ENCODE peak calls at places on chromosomes 12 and 14, in six cellular contexts. Z, P, R, Q, G and W are unnamed samples.

GRCh38 chr14:105336477-105337287 is 22.1 kb downstream of the PACS2 start:
- DNase-seq in G (no peak), Z (no peak), Q (no peak), P (no peak), R (no peak), W (no peak)

GRCh38 chr12:132284071-132284492 is 45.3 kb downstream of the GALNT9 start:
- DNase-seq in G (no peak), R (no peak), Q (no peak), P (peak), Z (no peak), W (no peak)

GRCh38 chr14:92489394-92490238 is 24.0 kb upstream of the RIN3 start:
- DNase-seq in Q (no peak), G (no peak), P (no peak), R (no peak), Z (no peak), W (no peak)

GRCh38 chr12:124512667-124513296 is 54.6 kb downstream of the NCOR2 start:
- DNase-seq in R (peak), Z (no peak), G (peak), Q (peak), P (peak), W (no peak)

GRCh38 chr12:63007726-63008125 is 72.8 kb upstream of the PPM1H start:
- DNase-seq in R (no peak), Q (no peak), Z (no peak), P (no peak), G (no peak), W (no peak)

GRCh38 chr12:88691811-88692210 is 111.5 kb upstream of the KITLG start:
- DNase-seq in G (no peak), Q (no peak), P (peak), Z (no peak), R (no peak), W (no peak)

GRCh38 chr12:123085730-123086487 is 65.0 kb downstream of the PITPNM2 start:
- DNase-seq in G (peak), P (no peak), Z (no peak), Q (no peak), R (no peak), W (no peak)

GRCh38 chr12:44307506-44308168 is 471.8 kb downstream of the TMEM117 start:
- DNase-seq in R (no peak), P (no peak), G (no peak), Q (no peak), Z (no peak), W (no peak)

GRCh38 chr14:74867673-74868072 is 8.3 kb downstream of the PROX2 start:
- DNase-seq in R (no peak), Z (no peak), G (peak), P (no peak), Q (no peak), W (no peak)

GRCh38 chr12:19402743-19403400 is 36.4 kb upstream of the AEBP2 start:
- DNase-seq in Z (no peak), P (no peak), G (no peak), R (no peak), Q (no peak), W (no peak)

GRCh38 chr14:105492966-105493871 is 2.2 kb downstream of the TEDC1 start:
- DNase-seq in P (no peak), Q (no peak), R (no peak), Z (no peak), G (no peak), W (no peak)

GRCh38 chr12:39912211-39912980 is 193.5 kb downstream of the SLC2A13 start:
- DNase-seq in P (no peak), R (no peak), Z (no peak), Q (no peak), G (no peak), W (no peak)

GRCh38 chr12:93812616-93813015 is 135.4 kb downstream of the CRADD start:
- DNase-seq in G (no peak), P (peak), Z (no peak), R (no peak), Q (no peak), W (no peak)
- TF ChIP-seq CTCF in G (no peak), P (no peak), Z (no peak), R (no peak), Q (no peak), W (no peak)

GRCh38 chr14:102418853-102419240 is 56.1 kb downstream of the TECPR2 start:
- DNase-seq in Q (no peak), Z (no peak), G (no peak), R (no peak), P (no peak), W (no peak)

GRCh38 chr14:102417646-102418045 is 54.9 kb downstream of the TECPR2 start:
- DNase-seq in Z (no peak), P (no peak), Q (no peak), G (no peak), R (no peak), W (peak)

GRCh38 chr14:102418169-102418852 is 55.6 kb downstream of the TECPR2 start:
- DNase-seq in Z (no peak), P (no peak), Q (no peak), R (no peak), G (no peak), W (no peak)

GRCh38 chr14:102415671-102416070 is 52.9 kb downstream of the TECPR2 start:
- DNase-seq in Q (no peak), Z (no peak), R (no peak), G (no peak), P (no peak), W (no peak)

GRCh38 chr14:102417118-102417517 is 54.4 kb downstream of the TECPR2 start:
- DNase-seq in R (no peak), Z (no peak), P (no peak), Q (no peak), G (no peak), W (peak)
- TF ChIP-seq CTCF in R (no peak), Z (no peak), P (no peak), Q (no peak), G (no peak), W (no peak)

DNA sequence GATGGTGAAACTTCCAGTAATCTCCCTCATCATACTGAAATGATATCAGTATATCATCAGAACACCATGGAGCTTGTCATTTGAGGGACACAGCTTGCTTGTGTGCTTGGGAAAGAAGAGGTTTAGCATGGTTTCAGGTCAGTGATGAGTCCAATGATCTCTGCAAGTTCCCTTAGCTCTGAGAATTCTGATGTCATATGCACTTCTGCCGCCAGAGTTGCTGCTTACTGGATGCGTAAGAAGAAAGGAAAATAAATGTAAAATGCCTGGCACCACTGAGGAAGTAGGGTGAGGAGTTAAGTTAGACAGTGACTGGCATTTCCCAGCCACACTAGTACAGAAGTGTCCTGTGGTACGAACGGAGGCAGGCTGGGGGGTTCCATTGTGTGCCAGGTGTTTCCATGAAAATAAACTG is 22.6 kb downstream of the PRKCH start:
- DNase-seq in G (no peak), Q (no peak), R (no peak), P (peak), Z (no peak), W (no peak)
- TF ChIP-seq CTCF in G (no peak), Q (no peak), R (no peak), P (no peak), Z (no peak), W (no peak)

GRCh38 chr12:52534482-52534881 is 14.3 kb upstream of the KRT5 start:
- DNase-seq in Z (no peak), G (no peak), R (no peak), Q (no peak), P (no peak), W (no peak)
- TF ChIP-seq CTCF in Z (no peak), G (no peak), R (no peak), Q (no peak), P (no peak), W (no peak)

DNA sequence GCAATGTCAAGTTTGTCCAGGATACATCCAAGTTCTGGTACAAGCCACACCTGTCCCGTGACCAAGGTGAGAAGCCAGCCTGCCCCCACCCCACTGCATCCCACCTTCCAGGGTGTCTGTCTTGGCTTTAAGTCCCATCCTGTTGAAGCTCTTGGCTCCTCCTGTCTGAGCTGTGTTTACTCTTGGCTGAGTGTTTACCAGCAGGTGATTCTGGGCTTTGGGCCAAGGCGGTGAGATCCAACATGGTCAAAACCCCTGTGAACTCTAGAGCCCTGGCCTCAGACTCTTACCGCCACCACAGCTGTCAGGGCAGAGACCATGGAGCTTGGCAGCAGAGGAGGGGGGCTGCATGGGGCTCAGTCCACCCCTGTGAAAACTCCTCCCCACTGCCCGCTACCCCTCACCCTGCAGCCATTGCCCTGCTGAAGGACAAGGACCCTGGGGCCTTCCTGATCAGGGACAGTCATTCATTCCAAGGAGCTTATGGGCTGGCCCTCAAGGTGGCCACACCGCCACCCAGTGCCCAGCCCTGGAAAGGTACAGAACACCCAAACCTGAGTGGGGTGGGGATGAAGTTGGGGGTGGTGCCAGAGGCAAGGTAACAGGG is 11.6 kb downstream of the TNS2 start:
- DNase-seq in G (no peak), Z (no peak), R (no peak), Q (no peak), P (no peak), W (no peak)
- TF ChIP-seq CTCF in G (no peak), Z (peak), R (no peak), Q (no peak), P (no peak), W (no peak)

DNA sequence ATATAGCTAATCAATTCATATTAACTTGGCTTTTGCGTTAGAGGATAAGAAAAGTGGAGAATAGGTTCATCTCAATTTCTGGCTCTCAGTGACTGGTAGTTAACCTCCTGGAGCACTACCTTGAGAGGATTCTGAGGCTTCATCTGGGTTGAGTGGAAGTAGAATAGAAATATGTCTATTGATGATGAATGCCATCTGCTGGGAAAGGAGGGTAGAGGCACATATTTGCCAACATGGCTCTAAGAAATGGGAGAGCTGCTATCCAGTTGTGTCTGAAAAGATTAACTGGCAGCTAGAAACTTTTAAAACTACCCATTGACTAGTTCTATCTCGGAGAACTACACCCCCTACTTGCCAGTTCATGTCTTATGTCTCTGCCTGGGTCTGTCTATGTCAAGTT is 530.1 kb downstream of the NRXN3 start:
- DNase-seq in G (no peak), Z (no peak), R (no peak), Q (no peak), P (no peak), W (no peak)
- TF ChIP-seq CTCF in G (no peak), Z (no peak), R (no peak), Q (no peak), P (peak), W (no peak)